ENCODE peak calls at places on chromosome 10, in five cellular contexts. D is breast epithelium, K is Peyer's patch, Y is mucosa of descending colon, I is SK-N-SH. B is an unnamed sample. For H3K9me3, the result is how much of the 10 kb centered on the place peaks cover.

GRCh38 chr10:132390455-132391371 is 6.3 kb upstream of the PWWP2B start:
- DNase-seq in D (peak), K (peak), Y (no peak), I (no peak), B (no peak)

GRCh38 chr10:4351723-4352565 is 474.1 kb upstream of the AKR1E2 start:
- DNase-seq in D (no peak), K (no peak), Y (no peak), I (no peak), B (no peak)

GRCh38 chr10:51860257-51860656 is 160.9 kb upstream of the CSTF2T start:
- DNase-seq in D (no peak), K (no peak), Y (peak), I (no peak), B (no peak)

GRCh38 chr10:98433881-98434732 is 12.6 kb downstream of the HPS1 start:
- DNase-seq in D (no peak), K (no peak), Y (no peak), I (no peak), B (peak)

GRCh38 chr10:35216303-35216905 is 89.8 kb downstream of the CREM start:
- DNase-seq in D (no peak), K (no peak), Y (peak), I (no peak), B (no peak)

GRCh38 chr10:126639084-126639483 is 31.4 kb downstream of the C10orf90 start:
- DNase-seq in D (no peak), K (no peak), Y (no peak), I (no peak), B (no peak)

GRCh38 chr10:25226775-25227682 is 52.2 kb downstream of the GPR158 start:
- DNase-seq in D (no peak), K (no peak), Y (peak), I (peak), B (no peak)

GRCh38 chr10:17557459-17557858 is 59.7 kb downstream of the HACD1 start:
- DNase-seq in D (no peak), K (no peak), Y (no peak), I (no peak), B (no peak)

GRCh38 chr10:43045631-43046287 is 31.1 kb upstream of the RET start:
- DNase-seq in D (peak), K (peak), Y (no peak), I (peak), B (no peak)

GRCh38 chr10:49668684-49669083 is 10.8 kb upstream of the C10orf53 start:
- DNase-seq in D (no peak), K (no peak), Y (no peak), I (no peak), B (no peak)

GRCh38 chr10:6022693-6023092 is 39.5 kb downstream of the IL2RA start:
- DNase-seq in D (no peak), K (no peak), Y (no peak), I (no peak), B (no peak)

GRCh38 chr10:72689660-72690059 is 2.3 kb upstream of the MCU start:
- DNase-seq in D (no peak), K (no peak), Y (no peak), I (no peak), B (no peak)

GRCh38 chr10:72688208-72688651 is 3.7 kb upstream of the MCU start:
- DNase-seq in D (no peak), K (no peak), Y (no peak), I (no peak), B (peak)

GRCh38 chr10:72685264-72685921 is 6.5 kb upstream of the MCU start:
- DNase-seq in D (no peak), K (no peak), Y (peak), I (no peak), B (no peak)

GRCh38 chr10:72690071-72690755 is 1.7 kb upstream of the MCU start:
- DNase-seq in D (no peak), K (no peak), Y (no peak), I (no peak), B (no peak)

GRCh38 chr10:72687035-72687434 is 4.9 kb upstream of the MCU start:
- DNase-seq in D (no peak), K (no peak), Y (no peak), I (no peak), B (no peak)
- H3K9me3 ChIP-seq in D (under half), K (under half), Y (under half), I (under half), B (under half)

DNA sequence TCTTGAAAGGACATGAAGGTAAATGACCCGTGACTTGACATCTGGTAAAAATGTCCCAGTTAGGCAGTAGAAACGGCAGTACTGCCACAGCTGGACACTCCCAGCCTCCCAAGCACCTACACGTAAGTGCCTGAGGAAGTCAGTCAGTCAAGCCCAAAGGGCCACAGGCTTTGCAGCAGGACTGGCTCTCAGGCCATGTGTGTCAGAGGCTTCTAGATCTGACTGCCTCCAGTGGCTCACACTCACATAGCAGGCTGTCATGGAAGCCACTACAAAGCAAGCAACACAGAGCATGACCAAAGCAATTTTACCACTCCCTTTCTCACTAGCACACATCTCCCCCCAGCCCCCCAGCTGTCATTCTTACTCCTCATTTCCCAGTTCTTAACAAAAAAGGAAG is 17.8 kb upstream of the CCNJ start:
- DNase-seq in D (no peak), K (no peak), Y (no peak), I (no peak), B (no peak)
- TF ChIP-seq CTCF in D (no peak), K (no peak), Y (no peak), I (peak), B (peak)

GRCh38 chr10:761376-761775 is 71.9 kb upstream of the DIP2C start:
- DNase-seq in D (no peak), K (no peak), Y (no peak), I (no peak), B (no peak)
- H3K9me3 ChIP-seq in D (under half), K (under half), Y (under half), I (under half), B (under half)

DNA sequence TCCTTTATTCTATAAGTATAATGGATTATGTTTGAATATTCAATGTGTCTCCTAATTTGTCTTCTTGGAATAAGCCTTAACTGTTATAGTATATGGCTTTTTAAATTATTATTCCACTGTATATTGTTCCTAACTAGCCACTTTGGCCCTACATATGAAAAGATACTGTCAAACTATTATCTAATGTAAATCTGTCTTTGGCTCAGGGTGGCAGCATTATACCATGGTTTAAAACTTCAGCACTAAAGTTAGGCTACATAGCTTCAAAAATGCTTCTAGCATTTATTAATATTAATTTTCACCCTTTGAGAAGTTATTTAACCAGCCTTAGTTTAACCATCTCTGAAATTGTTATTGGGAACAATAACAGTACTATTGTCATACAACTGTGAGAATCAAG is 543.1 kb upstream of the MBL2 start:
- DNase-seq in D (no peak), K (no peak), Y (no peak), I (no peak), B (no peak)
- TF ChIP-seq CTCF in D (no peak), K (no peak), Y (no peak), I (peak), B (no peak)